ENCODE peak calls at places on chromosomes 7 and 10, in eight cellular contexts. F, J, A, R, N, X, H and E are unnamed samples.

GRCh38 chr10:131961777-131962450 is 19.8 kb downstream of the BNIP3 start:
- DNase-seq in J (no peak), N (no peak), A (peak; percentile 60), H (peak; percentile 23), R (no peak), X (no peak), F (no peak), E (no peak)

GRCh38 chr7:17402628-17403278 is 104.3 kb downstream of the AHR start:
- DNase-seq in R (no peak), F (no peak), N (no peak), X (no peak), J (no peak), H (no peak), A (no peak), E (no peak)

GRCh38 chr10:30172663-30173062 is 113.3 kb upstream of the JCAD start:
- DNase-seq in F (no peak), J (no peak), X (no peak), N (no peak), H (no peak), A (peak; percentile 85), R (no peak), E (no peak)

GRCh38 chr10:73860050-73860491 is 14.3 kb downstream of the CAMK2G start:
- DNase-seq in X (no peak), A (no peak), N (no peak), J (no peak), F (no peak), H (no peak), R (no peak), E (no peak)

GRCh38 chr10:132175907-132176581 is 10.7 kb upstream of the DPYSL4 start:
- DNase-seq in R (no peak), X (no peak), N (no peak), F (no peak), A (no peak), H (no peak), J (no peak), E (no peak)

GRCh38 chr10:80442879-80443278 is 11.2 kb upstream of the TSPAN14 start:
- DNase-seq in R (no peak), F (no peak), N (no peak), X (no peak), J (no peak), A (no peak), H (no peak), E (no peak)

GRCh38 chr7:149883452-149883861 is 9.7 kb downstream of the ATP6V0E2 start:
- DNase-seq in N (peak; percentile 51), H (peak; percentile 29), J (peak; percentile 48), R (peak; percentile 77), F (peak; percentile 62), A (peak; percentile 27), X (no peak), E (peak; percentile 66)

GRCh38 chr10:92591550-92592140 is 1.3 kb upstream of the KIF11 start:
- DNase-seq in J (peak; percentile 88), N (peak; percentile 92), F (peak; percentile 96), X (peak; percentile 82), A (peak; percentile 94), H (peak; percentile 39), R (peak; percentile 94), E (peak; percentile 93)

GRCh38 chr10:132306951-132307751 is 599 bp downstream of the STK32C start:
- DNase-seq in N (no peak), A (no peak), F (peak; percentile 79), X (peak; percentile 12), J (no peak), R (peak; percentile 57), H (no peak), E (peak; percentile 33)

GRCh38 chr10:52855546-52856325 is 83.2 kb upstream of the MBL2 start:
- DNase-seq in N (no peak), H (no peak), R (no peak), X (no peak), J (no peak), F (no peak), A (no peak), E (no peak)

GRCh38 chr10:93711891-93712290 is 9.5 kb upstream of the FRA10AC1 start:
- DNase-seq in N (no peak), R (no peak), A (peak; percentile 1), X (no peak), F (no peak), J (peak; percentile 43), H (no peak), E (no peak)

GRCh38 chr7:103949374-103949773 is 40.1 kb downstream of the RELN start:
- DNase-seq in J (no peak), A (no peak), N (no peak), F (no peak), R (no peak), H (no peak), X (no peak), E (no peak)

GRCh38 chr7:102079140-102080002 is 207.3 kb upstream of the SH2B2 start:
- DNase-seq in X (no peak), H (no peak), A (no peak), F (no peak), J (no peak), R (no peak), N (no peak), E (no peak)

GRCh38 chr10:79405221-79405994 is 40.0 kb downstream of the ZCCHC24 start:
- DNase-seq in N (no peak), F (no peak), A (no peak), X (no peak), R (no peak), H (no peak), J (no peak), E (no peak)

GRCh38 chr7:51472017-51472296 is 155.3 kb upstream of the COBL start:
- DNase-seq in A (no peak), J (no peak), H (no peak), F (no peak), N (no peak), R (no peak), X (no peak), E (no peak)

GRCh38 chr7:138887085-138887705 is 89.2 kb upstream of the ATP6V0A4 start:
- DNase-seq in A (no peak), J (no peak), F (no peak), H (no peak), X (no peak), N (no peak), R (no peak), E (no peak)

GRCh38 chr7:31890198-31890597 is 180.0 kb downstream of the PDE1C start:
- DNase-seq in H (no peak), R (no peak), N (peak; percentile 33), X (no peak), F (no peak), A (peak; percentile 38), J (no peak), E (no peak)

GRCh38 chr10:117137031-117137910 is 799 bp downstream of the VAX1 start:
- DNase-seq in N (no peak), J (no peak), X (no peak), A (peak; percentile 22), H (no peak), F (peak; percentile 71), R (no peak), E (no peak)

GRCh38 chr10:5078781-5079180 is 15.4 kb upstream of the AKR1C3 start:
- DNase-seq in R (no peak), X (no peak), A (no peak), H (no peak), F (peak; percentile 87), J (no peak), N (no peak), E (no peak)